ENCODE peak calls at places on chromosomes 11 and 22, in six cellular contexts. Q is non-pigmented ciliary epithelial cell; T is tibial artery; B is HEK293T; O is activated CD4-positive, alpha-beta T cell treated with anti-CD3 and anti-CD28 coated beads for 48 hours; W is stimulated activated CD4-positive, alpha-beta T cell treated with anti-CD3 and anti-CD28 coated beads, Interleukin-4, amount 100 ng/mL, for 48 hours. A is an unnamed sample.

GRCh38 chr22:36862251-36863242 is 1.7 kb downstream of the NCF4 start:
- DNase-seq in O (no peak), Q (no peak), B (no peak), T (peak), W (no peak), A (no peak)

GRCh38 chr22:22037740-22038139 is 55.2 kb upstream of the TOP3B start:
- DNase-seq in B (peak), T (no peak), Q (peak), O (no peak), W (no peak), A (no peak)

GRCh38 chr11:72808415-72808814 is 5.8 kb upstream of the ATG16L2 start:
- DNase-seq in B (no peak), T (no peak), W (no peak), Q (no peak), O (no peak), A (no peak)

GRCh38 chr11:1652778-1653540 is 23.4 kb downstream of the KRTAP5-5 start:
- DNase-seq in O (peak), Q (no peak), B (peak), T (peak), W (peak), A (peak)

GRCh38 chr11:15695096-15695721 is 580.5 kb downstream of the INSC start:
- DNase-seq in O (no peak), Q (no peak), W (no peak), T (no peak), B (no peak), A (no peak)

GRCh38 chr11:35237860-35238715 is 99.1 kb downstream of the CD44 start:
- DNase-seq in Q (no peak), W (peak), T (peak), O (peak), B (peak), A (no peak)

GRCh38 chr22:20063271-20064139 is 16.5 kb upstream of the DGCR8 start:
- DNase-seq in B (no peak), Q (no peak), T (no peak), W (no peak), O (no peak), A (no peak)

GRCh38 chr11:3095712-3096361 is 38.6 kb upstream of the CARS1 start:
- DNase-seq in W (no peak), B (no peak), T (peak), Q (peak), O (no peak), A (no peak)

GRCh38 chr11:78659326-78660319 is 85.0 kb upstream of the NARS2 start:
- DNase-seq in B (no peak), W (no peak), Q (no peak), O (no peak), T (no peak), A (no peak)

GRCh38 chr11:45641961-45642360 is 23.5 kb downstream of the CHST1 start:
- DNase-seq in O (no peak), Q (no peak), B (no peak), T (no peak), W (no peak), A (no peak)

GRCh38 chr11:116207781-116208180 is 565.0 kb downstream of the BUD13 start:
- DNase-seq in O (no peak), Q (no peak), B (no peak), T (no peak), W (no peak), A (no peak)

GRCh38 chr22:37749831-37750595 is 53.2 kb downstream of the TRIOBP start:
- DNase-seq in O (no peak), B (no peak), Q (no peak), W (no peak), T (no peak), A (no peak)

GRCh38 chr22:29031236-29031982 is 30.2 kb downstream of the C22orf31 start:
- DNase-seq in O (no peak), W (no peak), B (peak), Q (peak), T (peak), A (peak)

GRCh38 chr11:17792161-17792560 is 57.6 kb downstream of the KCNC1 start:
- DNase-seq in W (no peak), T (no peak), Q (no peak), O (no peak), B (no peak), A (no peak)

A was measured in thoracic aorta.